ENCODE peak calls at places on chromosomes 16 and 17, in six cellular contexts. I is HAP-1, G is left lung, K is Caco-2, N is prostate gland, B is BJ. U is an unnamed sample. For H3K27me3, the result is how much of the 10 kb centered on the place peaks cover.

GRCh38 chr17:30309591-30309990 is 17.8 kb upstream of the BLMH start:
- DNase-seq in I (no peak), N (no peak), G (no peak), B (peak), K (no peak), U (no peak)

GRCh38 chr16:2033057-2033911 is 6.6 kb downstream of the NHERF2 start:
- DNase-seq in G (no peak), N (no peak), K (no peak), I (no peak), B (peak), U (no peak)

GRCh38 chr16:10926867-10927266 is 15.4 kb downstream of the DEXI start:
- DNase-seq in I (no peak), K (no peak), N (no peak), B (no peak), G (no peak), U (no peak)

GRCh38 chr16:87635541-87636049 is 33.3 kb downstream of the JPH3 start:
- DNase-seq in I (peak), B (no peak), K (peak), N (peak), G (peak), U (peak)

GRCh38 chr17:41754066-41754465 is 19.6 kb upstream of the HAP1 start:
- DNase-seq in N (no peak), B (no peak), G (no peak), I (no peak), K (no peak), U (no peak)

GRCh38 chr17:63911657-63912100 is 621 bp upstream of the CSHL1 start:
- DNase-seq in N (no peak), G (no peak), B (no peak), I (no peak), K (peak), U (peak)

GRCh38 chr17:74343526-74344284 is 17.7 kb downstream of the KIF19 start:
- DNase-seq in I (no peak), G (no peak), B (no peak), K (no peak), N (no peak), U (no peak)

GRCh38 chr17:45705123-45706009 is 78.8 kb upstream of the CRHR1 start:
- DNase-seq in K (peak), G (no peak), B (no peak), I (no peak), N (peak), U (no peak)

GRCh38 chr17:7258731-7259554 is 3.3 kb downstream of the CLDN7 start:
- DNase-seq in K (peak), B (no peak), N (peak), I (no peak), G (peak), U (no peak)

GRCh38 chr16:19315889-19316288 is 30.4 kb downstream of the CLEC19A start:
- DNase-seq in I (no peak), B (no peak), K (no peak), G (no peak), N (no peak), U (no peak)

GRCh38 chr16:17938546-17938945 is 398.0 kb downstream of the NPIPA8 start:
- DNase-seq in K (no peak), B (no peak), N (no peak), G (no peak), I (no peak), U (no peak)

GRCh38 chr16:911604-912321 is 59.0 kb downstream of the LMF1 start:
- DNase-seq in B (no peak), K (no peak), G (no peak), N (no peak), I (no peak), U (no peak)

GRCh38 chr16:50662306-50662940 is 18.7 kb downstream of the SNX20 start:
- DNase-seq in K (no peak), I (no peak), G (no peak), N (no peak), B (no peak), U (no peak)

GRCh38 chr17:14205992-14206461 is 30.6 kb downstream of the CDRT15 start:
- DNase-seq in B (no peak), G (peak), N (peak), K (no peak), I (no peak), U (no peak)

GRCh38 chr17:20174588-20175265 is 165.6 kb downstream of the SPECC1 start:
- DNase-seq in I (no peak), G (no peak), K (no peak), B (no peak), N (no peak), U (no peak)

GRCh38 chr17:34578016-34578415 is 1.4 kb upstream of the TMEM132E start:
- DNase-seq in B (no peak), G (no peak), N (no peak), K (no peak), I (no peak), U (no peak)

GRCh38 chr16:12170103-12171025 is 193.8 kb downstream of the SNX29 start:
- DNase-seq in I (no peak), G (no peak), B (peak), N (no peak), K (no peak), U (no peak)

GRCh38 chr17:72392056-72393010 is 271.5 kb downstream of the SOX9 start:
- DNase-seq in I (no peak), K (no peak), G (no peak), N (no peak), B (no peak), U (peak)

DNA sequence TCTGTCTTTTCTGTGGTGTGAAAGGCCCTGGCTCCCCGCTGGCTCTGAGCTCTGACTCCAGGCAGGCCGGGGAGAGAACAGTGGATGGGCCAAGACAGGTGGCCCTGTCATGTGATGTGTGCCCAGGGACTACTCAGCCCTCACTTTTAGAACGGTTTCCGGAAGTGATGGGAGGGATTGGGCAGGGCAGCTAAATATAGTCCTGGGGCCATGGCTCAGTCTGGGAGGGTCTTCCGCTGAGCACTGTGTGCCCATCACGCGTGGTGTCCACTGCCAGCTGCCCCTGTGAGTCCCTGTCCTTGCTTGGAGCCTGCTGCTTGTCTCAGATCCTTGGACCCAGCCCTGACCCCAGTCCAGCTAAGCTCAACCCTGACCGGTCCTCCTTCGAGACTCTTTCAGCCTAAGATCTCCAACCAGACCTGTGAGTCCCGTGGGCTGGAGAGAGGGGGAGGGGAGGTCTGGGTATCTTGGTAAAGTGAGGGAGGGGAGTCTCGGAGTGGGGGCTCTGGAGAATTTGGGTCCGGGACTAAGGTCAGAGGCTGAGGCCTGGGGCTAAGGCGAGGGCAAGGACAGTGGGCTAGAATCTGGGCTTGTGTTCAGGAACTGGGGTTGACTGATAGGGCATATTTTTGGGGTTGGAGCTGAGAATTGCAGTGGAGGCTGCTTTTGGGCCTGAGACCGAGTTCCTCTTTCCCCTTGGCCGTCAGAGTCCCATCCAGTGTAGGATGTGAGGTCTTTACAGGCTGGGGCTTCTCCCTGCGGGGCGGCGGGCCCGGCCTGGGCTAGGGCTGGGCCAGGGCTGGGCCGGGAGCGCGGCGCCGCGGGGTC is at the start of gene TRIM72:
- DNase-seq in B (no peak), G (no peak), I (no peak), N (no peak), K (no peak), U (no peak)
- H3K27me3 ChIP-seq in B (under half), G (half or more), I (under half), N (under half), K (under half), U (under half)

DNA sequence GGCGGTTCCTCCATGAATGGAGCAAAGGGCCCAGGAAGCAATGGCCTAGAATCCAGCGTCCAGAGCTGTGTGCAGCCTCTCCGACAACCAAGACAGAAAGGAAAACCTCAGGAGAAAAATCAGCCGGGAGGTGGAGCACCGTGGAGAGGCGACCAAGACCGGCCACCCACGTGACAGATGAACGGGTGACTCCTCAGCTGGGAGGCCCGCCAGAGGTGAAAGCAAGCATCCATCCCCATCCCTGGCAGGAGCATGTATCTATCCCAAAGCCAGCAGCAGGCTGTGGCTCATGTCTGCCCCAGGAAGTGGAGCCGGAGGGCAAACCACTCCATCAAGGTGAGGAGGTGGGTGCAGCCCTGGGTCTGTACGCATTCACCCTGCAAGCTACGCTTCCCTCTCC is 52.1 kb downstream of the FOXL1 start:
- DNase-seq in B (no peak), I (no peak), N (no peak), K (no peak), G (no peak), U (no peak)
- H3K27me3 ChIP-seq in B (under half), I (under half), N (under half), K (under half), G (under half), U (under half)

DNA sequence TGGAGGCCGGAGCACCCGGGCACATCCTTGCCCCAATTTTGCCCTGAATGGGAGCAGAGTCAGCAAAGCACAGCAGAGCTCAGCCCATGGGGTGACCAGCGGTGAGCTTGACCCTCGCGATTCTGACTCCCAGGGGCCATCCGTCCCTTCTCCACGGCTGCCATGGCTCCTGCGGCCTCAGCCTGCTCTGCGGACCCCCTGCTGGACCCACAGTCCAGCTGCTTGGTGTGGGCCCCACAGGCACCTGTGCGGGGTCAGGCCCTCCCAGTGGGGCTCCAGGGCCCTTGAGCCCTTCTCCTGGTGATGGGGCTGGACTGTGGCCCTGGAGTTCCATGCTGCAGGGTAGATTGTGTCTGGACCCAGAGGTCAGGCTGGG is 144.2 kb downstream of the ENGASE start:
- DNase-seq in K (no peak), I (no peak), G (no peak), B (no peak), N (no peak), U (no peak)
- H3K27me3 ChIP-seq in K (under half), I (half or more), G (half or more), B (under half), N (under half), U (half or more)

DNA sequence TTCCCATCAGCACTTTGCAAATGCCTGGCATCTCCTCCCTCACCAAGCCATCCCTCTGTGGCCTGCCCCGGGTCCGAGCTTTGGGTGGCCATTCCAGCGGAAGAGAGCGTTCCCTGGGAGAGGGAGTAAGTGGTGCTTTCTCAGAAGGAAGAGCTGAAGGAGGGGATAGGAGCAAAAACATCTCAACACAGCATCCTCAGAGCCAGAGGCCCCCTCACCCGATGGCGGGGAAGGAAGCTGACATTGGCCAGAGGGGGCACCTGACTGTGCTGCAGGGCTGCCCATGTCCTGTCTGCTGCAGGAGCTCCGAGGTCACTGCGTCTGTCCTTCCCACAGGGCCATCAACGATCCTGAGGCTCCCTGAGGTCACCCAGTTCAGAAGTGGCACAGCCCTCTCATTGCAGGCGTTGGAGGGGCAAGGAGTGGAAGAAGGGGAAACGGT is 427 bp upstream of the TLCD3B start:
- DNase-seq in I (no peak), G (no peak), N (no peak), B (no peak), K (no peak), U (no peak)
- H3K27me3 ChIP-seq in I (under half), G (half or more), N (under half), B (under half), K (under half), U (half or more)

DNA sequence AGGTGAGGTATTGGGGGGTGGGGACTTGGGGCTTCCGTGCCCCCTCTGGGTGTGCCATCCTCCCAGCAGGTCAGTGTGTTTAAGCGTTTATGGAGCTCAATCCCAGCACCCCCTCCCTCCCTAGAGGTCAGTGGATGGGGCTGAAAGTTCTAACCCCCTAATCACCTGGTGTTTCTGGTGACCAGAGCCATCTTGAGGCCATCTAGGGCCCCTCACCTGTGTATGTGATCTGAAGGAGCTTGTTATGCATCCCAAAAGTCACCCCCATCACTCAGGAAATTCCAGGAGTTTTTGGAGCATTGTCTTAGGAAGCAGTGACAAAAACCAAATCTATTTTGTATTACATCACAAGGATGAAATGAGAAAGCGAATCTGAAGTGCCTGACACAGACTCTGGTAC is 67.8 kb upstream of the NOL11 start:
- DNase-seq in G (no peak), N (no peak), B (no peak), I (no peak), K (no peak), U (peak)
- H3K27me3 ChIP-seq in G (under half), N (under half), B (under half), I (under half), K (under half), U (under half)

GRCh38 chr16:85860413-85861094 is 38.4 kb upstream of the IRF8 start:
- DNase-seq in I (no peak), G (no peak), N (no peak), B (no peak), K (no peak), U (no peak)
- H3K27me3 ChIP-seq in I (under half), G (under half), N (under half), B (under half), K (under half), U (half or more)

U was measured in MM.1S.